ENCODE peak calls at places on chromosomes 2 and 18, in four cellular contexts. H is occipital lobe, N is pancreas, F is NCI-H2081. R is an unnamed sample.

GRCh38 chr2:191245046-191245868 is at the start of gene MYO1B:
- DNase-seq in N (peak), F (peak), H (no peak), R (peak)

GRCh38 chr18:58978916-58979315 is 114.2 kb downstream of the ZNF532 start:
- DNase-seq in N (no peak), F (no peak), H (no peak), R (no peak)

GRCh38 chr2:207254526-207255464 is 89.0 kb upstream of the KLF7 start:
- DNase-seq in F (no peak), N (no peak), H (peak), R (no peak)

GRCh38 chr2:171318463-171318934 is 115.3 kb downstream of the METTL8 start:
- DNase-seq in N (no peak), H (peak), F (no peak), R (no peak)

GRCh38 chr2:9099341-9099751 is 95.9 kb upstream of the MBOAT2 start:
- DNase-seq in N (no peak), F (no peak), H (no peak), R (peak)

GRCh38 chr2:95760839-95761525 is 169.2 kb downstream of the TRIM43 start:
- DNase-seq in H (no peak), F (no peak), N (no peak), R (no peak)

GRCh38 chr2:228700638-228701037 is 519.2 kb upstream of the SPHKAP start:
- DNase-seq in N (no peak), F (no peak), H (no peak), R (no peak)

GRCh38 chr2:42823744-42824453 is 31.5 kb upstream of the HAAO start:
- DNase-seq in F (no peak), H (no peak), N (no peak), R (no peak)

GRCh38 chr2:172226244-172227061 is 123.8 kb upstream of the DLX2 start:
- DNase-seq in F (no peak), H (no peak), N (peak), R (peak)

GRCh38 chr2:65599693-65600092 is 167.3 kb upstream of the SPRED2 start:
- DNase-seq in H (no peak), N (no peak), F (no peak), R (no peak)

GRCh38 chr2:107111623-107112022 is 225.7 kb upstream of the ST6GAL2 start:
- DNase-seq in N (no peak), F (no peak), H (no peak), R (no peak)

GRCh38 chr18:4603955-4604354 is 148.8 kb upstream of the DLGAP1 start:
- DNase-seq in H (no peak), N (no peak), F (no peak), R (no peak)

GRCh38 chr2:68767031-68767961 is 32.7 kb downstream of the ARHGAP25 start:
- DNase-seq in N (no peak), H (no peak), F (no peak), R (peak)

GRCh38 chr18:27713037-27713726 is 463.7 kb downstream of the CDH2 start:
- DNase-seq in H (no peak), N (no peak), F (peak), R (no peak)

GRCh38 chr2:10284108-10284870 is 18.4 kb upstream of the HPCAL1 start:
- DNase-seq in N (no peak), H (peak), F (no peak), R (no peak)

GRCh38 chr2:112335600-112335999 is 60.2 kb downstream of the ZC3H6 start:
- DNase-seq in F (no peak), N (no peak), H (no peak), R (no peak)

GRCh38 chr2:25894135-25894830 is 16.0 kb upstream of the ASXL2 start:
- DNase-seq in H (no peak), N (no peak), F (peak), R (no peak)

GRCh38 chr2:73101626-73102256 is 11.0 kb downstream of the RAB11FIP5 start:
- DNase-seq in N (no peak), F (no peak), H (no peak), R (no peak)

GRCh38 chr18:76443519-76444435 is 51.3 kb downstream of the ZNF516 start:
- DNase-seq in H (no peak), F (no peak), N (no peak), R (no peak)

GRCh38 chr2:45895477-45895876 is 244.0 kb downstream of the PRKCE start:
- DNase-seq in F (no peak), H (no peak), N (no peak), R (no peak)

GRCh38 chr2:109459485-109459884 is 154.3 kb downstream of the SEPTIN10 start:
- DNase-seq in F (no peak), H (no peak), N (no peak), R (no peak)

R was measured in activated CD8-positive, alpha-beta T cell treated with anti-CD3 and anti-CD28 coated beads for 36 hours.